ENCODE peak calls at places on chromosome 2, in eight cellular contexts. One of them, this sample, is unnamed.

GRCh38 chr2:14535156-14535555 is 97.4 kb upstream of the LRATD1 start:
- DNase-seq in activated effector memory CD4-positive, alpha-beta T cell treated with anti-CD3 and anti-CD28 coated beads, Interleukin-2, amount 50 U/mL, for 16 hours: no peak
- DNase-seq in stomach: no peak
- DNase-seq in fibroblast of the aortic adventitia: no peak
- DNase-seq in renal cortical epithelial cell: peak; percentile 77
- DNase-seq in B cell: no peak
- DNase-seq in ELR: no peak
- DNase-seq in AG10803: no peak
- DNase-seq in this sample: no peak

GRCh38 chr2:96336104-96336775 is 674 bp downstream of the NCAPH start:
- DNase-seq in activated effector memory CD4-positive, alpha-beta T cell treated with anti-CD3 and anti-CD28 coated beads, Interleukin-2, amount 50 U/mL, for 16 hours: no peak
- DNase-seq in stomach: no peak
- DNase-seq in fibroblast of the aortic adventitia: no peak
- DNase-seq in renal cortical epithelial cell: no peak
- DNase-seq in B cell: no peak
- DNase-seq in ELR: peak; percentile 21
- DNase-seq in AG10803: no peak
- DNase-seq in this sample: no peak

GRCh38 chr2:63486861-63487290 is 101.4 kb downstream of the WDPCP start:
- DNase-seq in activated effector memory CD4-positive, alpha-beta T cell treated with anti-CD3 and anti-CD28 coated beads, Interleukin-2, amount 50 U/mL, for 16 hours: no peak
- DNase-seq in stomach: no peak
- DNase-seq in fibroblast of the aortic adventitia: no peak
- DNase-seq in renal cortical epithelial cell: no peak
- DNase-seq in B cell: no peak
- DNase-seq in ELR: peak; percentile 18
- DNase-seq in AG10803: no peak
- DNase-seq in this sample: no peak

GRCh38 chr2:128323501-128323931 is 4.8 kb upstream of the HS6ST1 start:
- DNase-seq in activated effector memory CD4-positive, alpha-beta T cell treated with anti-CD3 and anti-CD28 coated beads, Interleukin-2, amount 50 U/mL, for 16 hours: peak; percentile 53
- DNase-seq in stomach: peak; percentile 24
- DNase-seq in fibroblast of the aortic adventitia: no peak
- DNase-seq in renal cortical epithelial cell: no peak
- DNase-seq in B cell: peak; percentile 38
- DNase-seq in ELR: no peak
- DNase-seq in AG10803: no peak
- DNase-seq in this sample: peak; percentile 63

GRCh38 chr2:74551942-74552913 is 1.5 kb downstream of the LOXL3 start:
- DNase-seq in activated effector memory CD4-positive, alpha-beta T cell treated with anti-CD3 and anti-CD28 coated beads, Interleukin-2, amount 50 U/mL, for 16 hours: no peak
- DNase-seq in stomach: no peak
- DNase-seq in fibroblast of the aortic adventitia: no peak
- DNase-seq in renal cortical epithelial cell: no peak
- DNase-seq in B cell: no peak
- DNase-seq in ELR: no peak
- DNase-seq in AG10803: no peak
- DNase-seq in this sample: no peak

GRCh38 chr2:107986278-107987217 is at the start of gene SLC5A7:
- DNase-seq in activated effector memory CD4-positive, alpha-beta T cell treated with anti-CD3 and anti-CD28 coated beads, Interleukin-2, amount 50 U/mL, for 16 hours: no peak
- DNase-seq in stomach: no peak
- DNase-seq in fibroblast of the aortic adventitia: no peak
- DNase-seq in renal cortical epithelial cell: no peak
- DNase-seq in B cell: no peak
- DNase-seq in ELR: no peak
- DNase-seq in AG10803: no peak
- DNase-seq in this sample: no peak

GRCh38 chr2:238741277-238741676 is 106.6 kb upstream of the TWIST2 start:
- DNase-seq in activated effector memory CD4-positive, alpha-beta T cell treated with anti-CD3 and anti-CD28 coated beads, Interleukin-2, amount 50 U/mL, for 16 hours: no peak
- DNase-seq in stomach: no peak
- DNase-seq in fibroblast of the aortic adventitia: no peak
- DNase-seq in renal cortical epithelial cell: no peak
- DNase-seq in B cell: no peak
- DNase-seq in ELR: no peak
- DNase-seq in AG10803: no peak
- DNase-seq in this sample: no peak

GRCh38 chr2:235232474-235233435 is 261.1 kb upstream of the AGAP1 start:
- DNase-seq in activated effector memory CD4-positive, alpha-beta T cell treated with anti-CD3 and anti-CD28 coated beads, Interleukin-2, amount 50 U/mL, for 16 hours: no peak
- DNase-seq in stomach: no peak
- DNase-seq in fibroblast of the aortic adventitia: no peak
- DNase-seq in renal cortical epithelial cell: no peak
- DNase-seq in B cell: no peak
- DNase-seq in ELR: no peak
- DNase-seq in AG10803: no peak
- DNase-seq in this sample: no peak

GRCh38 chr2:155815851-155816250 is 516.7 kb downstream of the NR4A2 start:
- DNase-seq in activated effector memory CD4-positive, alpha-beta T cell treated with anti-CD3 and anti-CD28 coated beads, Interleukin-2, amount 50 U/mL, for 16 hours: no peak
- DNase-seq in stomach: no peak
- DNase-seq in fibroblast of the aortic adventitia: peak; percentile 2
- DNase-seq in renal cortical epithelial cell: peak; percentile 23
- DNase-seq in B cell: no peak
- DNase-seq in ELR: peak; percentile 10
- DNase-seq in AG10803: no peak
- DNase-seq in this sample: no peak

GRCh38 chr2:182240862-182241371 is 185.9 kb downstream of the PDE1A start:
- DNase-seq in activated effector memory CD4-positive, alpha-beta T cell treated with anti-CD3 and anti-CD28 coated beads, Interleukin-2, amount 50 U/mL, for 16 hours: no peak
- DNase-seq in stomach: peak; percentile 51
- DNase-seq in fibroblast of the aortic adventitia: peak; percentile 41
- DNase-seq in renal cortical epithelial cell: peak; percentile 65
- DNase-seq in B cell: peak; percentile 11
- DNase-seq in ELR: peak; percentile 61
- DNase-seq in AG10803: peak; percentile 12
- DNase-seq in this sample: peak; percentile 65

GRCh38 chr2:110866496-110866895 is 134.1 kb downstream of the ACOXL start:
- DNase-seq in activated effector memory CD4-positive, alpha-beta T cell treated with anti-CD3 and anti-CD28 coated beads, Interleukin-2, amount 50 U/mL, for 16 hours: peak; percentile 81
- DNase-seq in stomach: no peak
- DNase-seq in fibroblast of the aortic adventitia: no peak
- DNase-seq in renal cortical epithelial cell: no peak
- DNase-seq in B cell: no peak
- DNase-seq in ELR: no peak
- DNase-seq in AG10803: no peak
- DNase-seq in this sample: no peak

This sample was measured in sigmoid colon.